ENCODE peak calls at places on chromosomes 5 and 9, in ten cellular contexts. B is naive thymus-derived CD4-positive, alpha-beta T cell; D is CD8-positive, alpha-beta memory T cell; K is breast epithelium; U is gastrocnemius medialis; G is uterus; N is ovary; O is CD8-positive, alpha-beta T cell; R is adipocyte; H is left ventricle myocardium inferior. M is an unnamed sample. For H3K36me3, the result is how much of the 10 kb centered on the place peaks cover.

GRCh38 chr9:91378695-91379127 is 17.0 kb upstream of the AUH start:
- DNase-seq in K (no peak), O (no peak), R (peak), B (no peak), D (no peak), N (no peak), H (no peak), G (no peak), U (no peak), M (no peak)

GRCh38 chr9:113381909-113382411 is 5.2 kb upstream of the HDHD3 start:
- DNase-seq in N (no peak), D (no peak), O (no peak), U (no peak), G (no peak), H (no peak), B (no peak), R (no peak), K (peak), M (no peak)

GRCh38 chr9:136157477-136158265 is 39.0 kb upstream of the TMEM250 start:
- DNase-seq in N (no peak), H (no peak), D (no peak), R (no peak), G (no peak), U (no peak), B (no peak), O (no peak), K (no peak), M (no peak)

GRCh38 chr5:162852145-162852544 is 585.2 kb upstream of the CCNG1 start:
- DNase-seq in B (no peak), D (no peak), R (no peak), H (no peak), U (no peak), G (no peak), K (no peak), N (no peak), O (no peak), M (no peak)

GRCh38 chr5:166370928-166371690 is 1920.3 kb upstream of the WWC1 start:
- DNase-seq in N (no peak), B (no peak), U (no peak), K (no peak), H (no peak), D (no peak), O (no peak), R (peak), G (no peak), M (no peak)

GRCh38 chr5:159410480-159410879 is 80.2 kb upstream of the IL12B start:
- DNase-seq in N (no peak), B (no peak), U (no peak), H (no peak), G (no peak), K (no peak), O (no peak), R (no peak), D (no peak), M (no peak)

GRCh38 chr5:151156732-151157402 is 712 bp downstream of the ANXA6 start:
- DNase-seq in O (no peak), R (peak), B (no peak), G (no peak), N (no peak), D (no peak), U (no peak), K (no peak), H (no peak), M (no peak)

GRCh38 chr5:37662789-37663475 is 176.9 kb downstream of the GDNF start:
- DNase-seq in N (no peak), O (no peak), B (no peak), U (no peak), H (no peak), R (peak), K (no peak), G (no peak), D (no peak), M (no peak)

GRCh38 chr9:94984891-94985476 is 258.5 kb downstream of the AOPEP start:
- DNase-seq in D (no peak), U (no peak), G (no peak), R (no peak), H (no peak), B (no peak), O (no peak), K (no peak), N (no peak), M (no peak)

GRCh38 chr9:77000330-77000729 is 19.1 kb upstream of the FOXB2 start:
- DNase-seq in H (no peak), U (no peak), N (no peak), R (no peak), D (no peak), K (no peak), O (no peak), B (no peak), G (no peak), M (no peak)

GRCh38 chr5:19208397-19208796 is 779.6 kb downstream of the CDH18 start:
- DNase-seq in G (no peak), H (no peak), B (no peak), U (no peak), R (no peak), K (no peak), D (no peak), N (no peak), O (no peak), M (no peak)

GRCh38 chr9:19701991-19702390 is 86.8 kb downstream of the SLC24A2 start:
- DNase-seq in B (no peak), U (no peak), K (no peak), H (no peak), D (no peak), G (no peak), N (no peak), O (no peak), R (no peak), M (no peak)

GRCh38 chr5:134550271-134551214 is 25.1 kb downstream of the JADE2 start:
- DNase-seq in R (peak), K (no peak), U (no peak), B (no peak), H (peak), N (no peak), G (no peak), D (no peak), O (no peak), M (no peak)

GRCh38 chr9:128005938-128006337 is 25.1 kb upstream of the EEIG1 start:
- DNase-seq in G (peak), H (peak), D (no peak), N (no peak), K (peak), B (no peak), U (no peak), R (no peak), O (no peak), M (no peak)

GRCh38 chr5:78113689-78114088 is 180.8 kb downstream of the AP3B1 start:
- DNase-seq in D (no peak), O (no peak), B (no peak), H (no peak), G (no peak), N (no peak), U (no peak), R (no peak), K (no peak), M (no peak)

GRCh38 chr5:132059696-132060500 is 557 bp upstream of the IL3 start:
- DNase-seq in U (no peak), K (no peak), D (no peak), N (peak), O (no peak), R (no peak), B (no peak), G (peak), H (peak), M (no peak)

GRCh38 chr5:115872447-115872846 is 30.7 kb downstream of the AP3S1 start:
- DNase-seq in R (no peak), N (no peak), O (no peak), B (no peak), D (no peak), U (no peak), H (no peak), G (no peak), K (no peak), M (no peak)
- H3K36me3 ChIP-seq in R (under half), N (under half), O (under half), B (under half), D (under half), U (under half), H (under half), G (under half), K (under half), M (under half)

GRCh38 chr9:33263936-33264472 is 504 bp downstream of the BAG1 start:
- DNase-seq in R (peak), O (peak), G (peak), H (peak), U (peak), K (peak), D (peak), B (peak), N (no peak), M (no peak)
- H3K36me3 ChIP-seq in R (half or more), O (under half), G (under half), H (half or more), U (half or more), K (under half), D (under half), B (under half), N (under half), M (under half)

DNA sequence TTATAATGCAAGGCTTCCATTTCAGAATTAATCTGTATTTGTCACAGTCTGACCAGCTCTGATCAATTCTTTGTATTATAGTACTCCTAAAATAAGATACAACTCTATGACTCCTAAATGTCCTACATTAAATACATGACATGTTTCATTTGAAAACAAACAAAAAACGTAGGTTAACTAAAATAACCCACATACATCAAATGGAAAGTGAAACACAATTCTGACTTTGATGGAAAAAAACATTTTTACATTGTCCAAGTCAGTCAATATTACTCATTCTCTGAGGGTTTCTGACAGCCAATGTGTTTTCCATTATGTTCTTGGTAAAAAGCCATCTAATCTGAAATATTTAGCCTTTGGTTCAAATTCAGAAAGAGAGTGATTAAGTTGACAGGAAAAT is 8.7 kb downstream of the HMGCS1 start:
- DNase-seq in O (no peak), H (no peak), U (no peak), K (no peak), B (no peak), N (no peak), R (peak), D (no peak), G (no peak), M (no peak)
- H3K36me3 ChIP-seq in O (under half), H (under half), U (under half), K (under half), B (under half), N (under half), R (half or more), D (under half), G (under half), M (under half)

GRCh38 chr9:137178939-137179630 is 7.2 kb upstream of the TMEM210 start:
- DNase-seq in H (no peak), N (no peak), O (no peak), U (no peak), B (no peak), D (no peak), K (no peak), R (no peak), G (no peak), M (no peak)
- H3K36me3 ChIP-seq in H (half or more), N (under half), O (under half), U (half or more), B (under half), D (under half), K (under half), R (half or more), G (under half), M (under half)

DNA sequence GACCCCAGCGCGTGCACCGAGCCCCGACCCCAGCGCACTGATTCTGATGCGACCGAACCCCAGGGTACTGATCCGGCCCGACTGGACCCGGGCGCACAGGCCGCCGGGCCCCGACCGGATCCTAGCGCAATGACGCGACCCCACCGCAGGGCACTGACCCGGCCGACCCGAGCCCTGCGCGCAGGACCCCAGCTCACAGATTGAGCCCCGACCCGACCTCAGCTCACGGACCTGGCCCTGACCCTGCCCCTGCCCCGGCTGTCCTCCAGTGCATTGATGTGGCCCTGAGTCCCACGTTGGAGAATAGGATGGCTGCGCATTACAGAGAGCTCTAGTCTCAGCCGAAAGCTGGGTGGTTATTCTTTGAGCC is 438 bp downstream of the TRIP13 start:
- DNase-seq in B (no peak), G (no peak), U (no peak), H (no peak), N (peak), D (no peak), R (no peak), K (no peak), O (no peak), M (no peak)
- H3K36me3 ChIP-seq in B (under half), G (under half), U (under half), H (under half), N (under half), D (under half), R (under half), K (under half), O (under half), M (under half)

DNA sequence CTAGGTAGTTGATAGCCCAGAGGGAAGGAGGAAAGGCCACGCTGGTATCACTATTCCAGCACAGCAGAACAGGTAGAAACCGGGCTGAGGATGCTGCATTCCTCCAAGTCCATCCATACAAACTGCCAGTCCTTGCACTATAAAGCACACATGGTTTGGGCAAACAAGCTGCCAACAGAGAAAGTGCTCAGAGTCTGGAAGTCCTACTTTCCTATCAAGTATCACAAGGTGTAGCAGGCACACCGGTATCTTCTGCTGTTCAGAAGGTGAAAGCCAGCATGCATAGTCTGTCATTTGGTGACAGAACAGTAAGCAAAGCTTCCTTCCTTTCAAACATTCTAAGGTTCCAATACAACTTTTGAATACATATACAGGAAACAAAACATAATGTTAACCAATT is 14.9 kb downstream of the DIAPH1 start:
- DNase-seq in N (no peak), H (no peak), K (no peak), O (no peak), U (no peak), B (no peak), D (no peak), R (no peak), G (no peak), M (no peak)
- H3K36me3 ChIP-seq in N (under half), H (under half), K (under half), O (under half), U (under half), B (under half), D (under half), R (under half), G (under half), M (under half)

GRCh38 chr5:5145651-5146529 is 5.8 kb downstream of the ADAMTS16 start:
- DNase-seq in K (no peak), G (no peak), U (no peak), O (no peak), R (no peak), B (no peak), D (no peak), H (no peak), N (no peak), M (no peak)
- H3K36me3 ChIP-seq in K (under half), G (under half), U (under half), O (under half), R (under half), B (under half), D (under half), H (under half), N (under half), M (under half)

GRCh38 chr5:43357067-43357466 is 43.9 kb upstream of the HMGCS1 start:
- DNase-seq in K (no peak), U (no peak), O (no peak), D (no peak), H (no peak), R (no peak), N (no peak), G (no peak), B (no peak), M (no peak)
- H3K36me3 ChIP-seq in K (under half), U (under half), O (under half), D (under half), H (under half), R (under half), N (under half), G (under half), B (under half), M (under half)